ENCODE peak calls at places on chromosomes 3 and 15, in nine cellular contexts. Y is stimulated activated CD8-positive, alpha-beta memory T cell treated with anti-CD3 and anti-CD28 coated beads, Interleukin-15, amount 100 ng/mL, for 24 hours; G is activated T-helper 1 cell treated with anti-CD3 and anti-CD28 coated beads, Interleukin-12 subunit alpha, Interleukin-12 subunit beta, Interleukin-2, Interleukin-4 antibody, amounts not matched to agents 30 ng/mL and 10 ng/mL and 1 ng/mL, durations not matched to agents 14 hours and 24 hours and 36 hours; L is ascending aorta; S is right cardiac atrium; Q is adrenal gland; O is NAMALWA; A is G401; K is psoas muscle. X is an unnamed sample.

GRCh38 chr15:96264351-96264798 is 66.1 kb upstream of the NR2F2 start:
- DNase-seq in Y (no peak), G (no peak), L (no peak), S (no peak), Q (no peak), O (no peak), A (no peak), K (no peak), X (no peak)

GRCh38 chr3:31534036-31534435 is 1.3 kb downstream of the STT3B start:
- DNase-seq in Y (no peak), G (no peak), L (no peak), S (no peak), Q (no peak), O (peak), A (peak), K (no peak), X (no peak)

GRCh38 chr3:57670543-57670942 is 22.3 kb downstream of the DENND6A start:
- DNase-seq in Y (no peak), G (no peak), L (no peak), S (no peak), Q (no peak), O (no peak), A (no peak), K (no peak), X (no peak)

GRCh38 chr15:58355352-58355964 is 76.3 kb upstream of the LIPC start:
- DNase-seq in Y (no peak), G (no peak), L (no peak), S (no peak), Q (no peak), O (no peak), A (no peak), K (no peak), X (no peak)

GRCh38 chr3:120615863-120616599 is 19.9 kb downstream of the NDUFB4 start:
- DNase-seq in Y (no peak), G (no peak), L (peak), S (peak), Q (peak), O (no peak), A (peak), K (peak), X (peak)

GRCh38 chr3:9916734-9917680 is at the start of gene IL17RC:
- DNase-seq in Y (no peak), G (no peak), L (peak), S (peak), Q (peak), O (no peak), A (peak), K (peak), X (peak)

GRCh38 chr3:64896173-64896925 is 208.5 kb upstream of the ADAMTS9 start:
- DNase-seq in Y (no peak), G (no peak), L (no peak), S (no peak), Q (no peak), O (no peak), A (no peak), K (no peak), X (no peak)

GRCh38 chr3:50327943-50328691 is at the start of gene TUSC2:
- DNase-seq in Y (peak), G (peak), L (peak), S (peak), Q (peak), O (peak), A (peak), K (peak), X (peak)

GRCh38 chr15:68618339-68619302 is 39.8 kb downstream of the CORO2B start:
- DNase-seq in Y (no peak), G (no peak), L (no peak), S (peak), Q (no peak), O (no peak), A (no peak), K (no peak), X (no peak)

GRCh38 chr3:38755130-38755529 is 60.9 kb downstream of the SCN10A start:
- DNase-seq in Y (no peak), G (no peak), L (no peak), S (no peak), Q (no peak), O (no peak), A (no peak), K (no peak), X (no peak)

GRCh38 chr3:121661376-121661775 is 673 bp upstream of the HCLS1 start:
- DNase-seq in Y (no peak), G (no peak), L (no peak), S (no peak), Q (no peak), O (peak), A (no peak), K (no peak), X (no peak)

GRCh38 chr15:78301813-78302212 is 2.4 kb upstream of the SKIC8 start:
- DNase-seq in Y (no peak), G (no peak), L (no peak), S (no peak), Q (no peak), O (no peak), A (peak), K (no peak), X (no peak)

GRCh38 chr3:41159581-41160189 is 39.6 kb upstream of the CTNNB1 start:
- DNase-seq in Y (no peak), G (no peak), L (no peak), S (no peak), Q (no peak), O (no peak), A (no peak), K (no peak), X (no peak)

GRCh38 chr15:90588427-90588826 is 58.7 kb downstream of the CRTC3 start:
- DNase-seq in Y (no peak), G (no peak), L (no peak), S (no peak), Q (no peak), O (no peak), A (peak), K (no peak), X (no peak)

GRCh38 chr3:128683957-128684356 is 33.3 kb upstream of the RPN1 start:
- DNase-seq in Y (no peak), G (no peak), L (no peak), S (no peak), Q (no peak), O (no peak), A (no peak), K (no peak), X (no peak)

GRCh38 chr3:141926929-141927328 is 50.5 kb downstream of the ATP1B3 start:
- DNase-seq in Y (no peak), G (no peak), L (no peak), S (peak), Q (no peak), O (no peak), A (peak), K (no peak), X (no peak)

GRCh38 chr3:53709856-53710674 is 136.2 kb downstream of the CHDH start:
- DNase-seq in Y (peak), G (peak), L (no peak), S (peak), Q (peak), O (peak), A (peak), K (peak), X (peak)

GRCh38 chr3:150887031-150887430 is 18.2 kb downstream of the MINDY4B start:
- DNase-seq in Y (no peak), G (no peak), L (no peak), S (no peak), Q (no peak), O (no peak), A (no peak), K (no peak), X (no peak)

GRCh38 chr3:139457066-139457465 is 19.2 kb downstream of the RBP2 start:
- DNase-seq in Y (no peak), G (no peak), L (no peak), S (no peak), Q (no peak), O (no peak), A (no peak), K (no peak), X (no peak)

GRCh38 chr15:75694241-75695182 is 18.1 kb downstream of the CSPG4 start:
- DNase-seq in Y (no peak), G (no peak), L (peak), S (peak), Q (peak), O (peak), A (peak), K (peak), X (no peak)